ENCODE peak calls at places on chromosomes 11 and 22, in ten cellular contexts. N is prostate gland, R is fibroblast of lung, I is lower lobe of right lung, B is vagina, P is upper lobe of right lung, X is body of pancreas, M is A673, C is kidney, G is heart left ventricle. F is an unnamed sample. For H3K4me1, the result is how much of the 10 kb centered on the place peaks cover.

GRCh38 chr22:38872831-38873248 is 824 bp upstream of the CBX6 start:
- DNase-seq in N (peak), R (peak), I (peak), B (peak), P (peak), X (peak), M (no peak), C (peak), G (peak), F (peak)

GRCh38 chr22:25365491-25366261 is 146.2 kb downstream of the CRYBB2 start:
- DNase-seq in N (no peak), R (no peak), I (peak), B (no peak), P (no peak), X (no peak), M (no peak), C (peak), G (peak), F (no peak)

GRCh38 chr22:28008056-28008455 is 89.0 kb upstream of the PITPNB start:
- DNase-seq in N (no peak), R (no peak), I (no peak), B (no peak), P (no peak), X (no peak), M (no peak), C (no peak), G (no peak), F (no peak)

GRCh38 chr11:87266751-87267150 is 229.0 kb downstream of the TMEM135 start:
- DNase-seq in N (no peak), R (no peak), I (no peak), B (no peak), P (no peak), X (no peak), M (no peak), C (no peak), G (no peak), F (no peak)

GRCh38 chr22:35684270-35684700 is 33.4 kb upstream of the APOL5 start:
- DNase-seq in N (no peak), R (peak), I (no peak), B (no peak), P (no peak), X (peak), M (peak), C (no peak), G (peak), F (no peak)

GRCh38 chr11:75714211-75714610 is 3.4 kb upstream of the MOGAT2 start:
- DNase-seq in N (no peak), R (no peak), I (no peak), B (no peak), P (no peak), X (no peak), M (no peak), C (no peak), G (no peak), F (no peak)

GRCh38 chr22:35445933-35446332 is 46.0 kb downstream of the MCM5 start:
- DNase-seq in N (no peak), R (peak), I (no peak), B (no peak), P (no peak), X (no peak), M (no peak), C (no peak), G (no peak), F (no peak)

GRCh38 chr11:91243630-91244029 is 981.0 kb upstream of the FAT3 start:
- DNase-seq in N (no peak), R (peak), I (no peak), B (no peak), P (no peak), X (no peak), M (peak), C (no peak), G (no peak), F (no peak)

GRCh38 chr11:78453140-78453935 is 35.7 kb upstream of the GAB2 start:
- DNase-seq in N (no peak), R (peak), I (no peak), B (no peak), P (no peak), X (no peak), M (no peak), C (no peak), G (no peak), F (no peak)

GRCh38 chr11:33208150-33208549 is 46.9 kb upstream of the CSTF3 start:
- DNase-seq in N (no peak), R (no peak), I (no peak), B (no peak), P (no peak), X (no peak), M (no peak), C (no peak), G (no peak), F (no peak)

GRCh38 chr11:33211588-33211987 is 45.6 kb upstream of the HIPK3 start:
- DNase-seq in N (no peak), R (no peak), I (no peak), B (no peak), P (no peak), X (no peak), M (peak), C (no peak), G (no peak), F (no peak)

GRCh38 chr11:33214187-33214586 is 43.0 kb upstream of the HIPK3 start:
- DNase-seq in N (no peak), R (no peak), I (no peak), B (no peak), P (no peak), X (no peak), M (no peak), C (no peak), G (no peak), F (no peak)

GRCh38 chr11:33207408-33207985 is 46.2 kb upstream of the CSTF3 start:
- DNase-seq in N (no peak), R (no peak), I (no peak), B (no peak), P (no peak), X (no peak), M (no peak), C (no peak), G (peak), F (no peak)

DNA sequence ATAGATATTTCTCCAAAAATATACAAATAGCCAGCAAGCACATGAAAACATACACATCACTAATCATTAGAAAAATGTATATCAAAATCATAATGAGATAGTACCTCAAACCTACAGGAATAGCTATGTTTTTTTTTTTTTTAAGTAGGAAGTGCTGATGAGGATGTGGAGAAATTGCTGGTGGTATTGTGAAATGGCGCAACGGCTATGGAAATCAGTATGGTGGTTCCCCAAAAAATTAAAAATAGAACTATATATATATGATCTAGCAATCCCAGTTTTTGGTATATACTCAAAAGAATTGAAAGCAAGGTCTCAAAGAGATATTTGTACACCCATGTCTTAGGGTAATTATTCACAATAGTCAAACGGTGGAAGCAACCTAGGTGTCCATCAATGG is 46.0 kb upstream of the HIPK3 start:
- DNase-seq in N (no peak), R (no peak), I (no peak), B (no peak), P (no peak), X (no peak), M (no peak), C (no peak), G (no peak), F (no peak)
- H3K4me1 ChIP-seq in N (under half), R (under half), I (under half), B (under half), P (under half), X (under half), M (under half), C (under half), G (under half), F (under half)

DNA sequence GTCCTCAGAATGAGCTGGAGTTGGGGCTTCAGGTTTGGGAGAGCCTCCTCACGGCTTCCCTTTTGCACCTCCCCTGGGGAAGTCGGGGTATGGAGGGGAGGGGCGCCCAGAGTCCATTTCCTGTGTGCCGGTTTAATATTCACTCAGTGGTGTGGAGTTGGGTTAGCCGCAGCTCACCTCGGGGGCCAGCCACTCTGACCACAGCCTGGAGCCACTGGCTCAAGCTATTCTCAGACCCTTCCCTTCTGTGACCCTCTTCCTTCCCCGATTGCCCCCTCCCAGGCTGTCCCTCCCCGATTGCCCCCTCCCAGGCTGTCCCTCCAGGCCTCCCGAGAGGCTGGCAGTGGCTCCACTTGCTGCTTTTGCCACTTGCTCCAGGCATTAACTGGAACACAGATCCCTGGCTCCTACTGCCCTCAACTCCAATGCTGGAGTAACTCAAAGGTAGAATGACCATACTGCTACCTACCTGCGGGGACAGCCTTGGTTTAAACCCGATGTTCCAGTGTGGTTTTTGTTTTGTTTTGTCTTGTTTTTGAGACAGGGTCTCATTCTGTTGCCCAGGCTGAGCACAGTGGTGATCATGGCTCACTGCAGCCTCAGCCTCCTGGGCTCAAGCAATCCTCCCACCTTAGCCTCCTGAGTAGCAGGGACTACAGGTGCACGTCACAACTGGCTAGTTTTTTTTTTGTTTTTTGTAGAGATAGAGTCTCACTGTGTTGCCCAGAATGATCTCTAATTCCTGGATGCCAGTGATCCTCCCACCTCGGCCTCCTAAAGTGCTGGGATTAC is 29.3 kb downstream of the RPUSD4 start:
- DNase-seq in N (no peak), R (no peak), I (peak), B (no peak), P (no peak), X (no peak), M (no peak), C (no peak), G (no peak), F (no peak)
- TF ChIP-seq CTCF in N (no peak), R (no peak), I (no peak), B (no peak), P (no peak), X (no peak), M (no peak), C (no peak), G (no peak), F (no peak)

DNA sequence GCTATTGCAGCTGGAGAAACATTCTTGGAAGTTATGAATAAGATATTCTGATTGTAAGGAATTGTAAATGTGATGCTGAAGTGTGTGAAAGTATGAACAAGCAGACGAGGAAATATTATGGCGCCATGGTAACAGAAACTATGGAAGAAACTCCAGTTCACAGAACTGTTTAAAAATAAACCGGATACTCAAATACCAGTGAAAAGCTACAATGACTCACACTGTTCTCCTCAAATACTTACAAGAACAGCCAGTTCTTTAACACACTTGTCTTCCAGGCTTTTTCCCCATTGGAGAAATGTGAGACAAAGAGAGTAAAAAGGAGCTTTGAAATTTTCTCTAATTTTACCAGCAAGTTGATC is 76.7 kb upstream of the ARFGAP3 start:
- DNase-seq in N (peak), R (peak), I (no peak), B (no peak), P (no peak), X (no peak), M (no peak), C (no peak), G (no peak), F (no peak)
- H3K4me1 ChIP-seq in N (half or more), R (under half), I (half or more), B (half or more), P (half or more), X (half or more), M (under half), C (under half), G (half or more), F (half or more)

DNA sequence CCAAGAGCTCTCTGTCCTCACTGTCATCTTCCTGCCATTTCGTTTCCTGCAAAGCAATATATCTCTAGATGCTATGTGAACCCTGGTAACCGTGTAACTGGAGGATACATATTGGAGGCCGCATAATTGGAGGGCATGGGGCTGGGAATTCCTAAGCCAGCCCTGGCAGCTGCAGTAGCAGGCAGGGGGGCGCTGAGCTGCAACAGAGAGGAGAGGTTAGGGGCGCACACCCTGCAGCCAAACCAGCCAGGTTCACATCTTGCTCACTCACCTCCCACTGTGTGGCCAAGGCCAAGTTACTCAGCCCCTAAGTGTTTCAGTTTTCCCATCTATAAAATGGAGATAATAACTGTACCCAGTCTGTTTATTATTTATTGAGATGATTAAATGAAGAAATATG is 39.9 kb upstream of the ZBTB16 start:
- DNase-seq in N (no peak), R (no peak), I (no peak), B (no peak), P (no peak), X (no peak), M (no peak), C (no peak), G (no peak), F (no peak)
- TF ChIP-seq CTCF in N (no peak), R (no peak), I (no peak), B (no peak), P (no peak), X (no peak), M (no peak), C (no peak), G (no peak), F (no peak)

DNA sequence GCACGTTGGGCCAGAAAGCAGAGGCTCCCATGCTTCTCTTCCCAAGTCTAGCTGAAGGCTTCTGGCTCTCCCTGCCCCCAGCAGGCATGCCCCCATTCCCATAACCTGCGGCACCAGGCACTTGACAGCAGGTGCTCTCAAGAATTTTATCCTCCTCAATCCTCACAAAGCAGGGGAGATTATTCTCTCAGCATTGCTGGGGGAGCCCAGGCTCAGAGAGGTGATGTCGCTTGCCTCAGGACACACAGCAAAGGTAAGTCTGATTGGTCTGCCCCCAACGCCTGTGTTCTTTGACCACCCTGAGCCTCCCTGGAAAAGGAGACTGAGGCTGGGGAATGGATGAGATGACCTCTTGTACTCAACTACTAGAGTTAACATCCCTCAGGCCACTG is 4.8 kb downstream of the TST start:
- DNase-seq in N (no peak), R (no peak), I (no peak), B (no peak), P (no peak), X (no peak), M (no peak), C (peak), G (no peak), F (no peak)
- H3K4me1 ChIP-seq in N (under half), R (under half), I (under half), B (under half), P (under half), X (half or more), M (under half), C (under half), G (under half), F (under half)

DNA sequence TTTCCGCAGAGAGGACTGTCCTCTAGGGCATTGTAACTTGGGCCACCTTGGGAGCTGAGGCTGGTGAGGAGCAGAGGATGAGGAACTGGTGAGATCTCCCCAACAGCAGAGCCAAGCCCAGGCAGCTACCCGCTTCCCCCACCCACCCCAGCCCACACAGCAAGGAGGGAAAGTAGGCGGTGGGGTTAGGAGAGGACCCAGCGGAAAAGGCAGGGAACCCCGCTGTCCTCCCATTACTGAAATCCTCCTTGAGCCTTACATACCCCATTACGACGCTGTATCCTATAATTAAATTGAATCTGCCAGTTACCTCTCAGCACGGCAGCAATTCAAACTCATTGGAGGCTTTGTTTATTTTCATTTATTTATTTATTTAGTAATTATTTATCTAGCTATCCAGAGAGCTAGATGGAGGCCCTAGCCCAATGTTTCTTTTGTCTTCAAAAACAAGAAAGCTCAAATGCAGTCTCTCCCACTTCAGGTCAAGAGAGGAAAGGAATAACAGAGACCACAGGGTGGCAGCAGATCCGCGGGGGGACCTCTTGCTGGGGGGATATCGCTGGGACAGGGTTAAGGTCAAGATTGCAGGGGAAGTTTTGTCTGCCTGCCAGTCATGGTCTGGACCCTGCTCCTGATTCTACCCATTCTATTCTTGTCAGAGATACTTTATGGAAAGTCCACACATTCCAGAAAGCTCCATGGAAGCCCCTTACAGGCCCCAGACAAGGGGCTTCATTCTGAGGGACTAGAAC is 218.0 kb downstream of the ST3GAL4 start:
- DNase-seq in N (no peak), R (no peak), I (no peak), B (no peak), P (no peak), X (no peak), M (peak), C (no peak), G (no peak), F (no peak)
- TF ChIP-seq CTCF in N (no peak), R (no peak), I (no peak), B (no peak), P (no peak), X (no peak), M (peak), C (no peak), G (no peak), F (no peak)

GRCh38 chr11:21205205-21205604 is 535.8 kb downstream of the NELL1 start:
- DNase-seq in N (no peak), R (no peak), I (no peak), B (no peak), P (no peak), X (no peak), M (no peak), C (no peak), G (no peak), F (no peak)
- H3K4me1 ChIP-seq in N (under half), R (under half), I (under half), B (under half), P (under half), X (under half), M (under half), C (under half), G (under half), F (under half)

GRCh38 chr11:70790671-70791300 is 392.5 kb downstream of the CTTN start:
- DNase-seq in N (no peak), R (no peak), I (peak), B (no peak), P (peak), X (no peak), M (no peak), C (no peak), G (no peak), F (no peak)
- TF ChIP-seq CTCF in N (no peak), R (no peak), I (no peak), B (no peak), P (no peak), X (no peak), M (no peak), C (no peak), G (no peak), F (no peak)

GRCh38 chr11:117872420-117872961 is 4.0 kb downstream of the FXYD6 start:
- DNase-seq in N (no peak), R (no peak), I (no peak), B (peak), P (no peak), X (no peak), M (no peak), C (peak), G (peak), F (no peak)

GRCh38 chr11:117870176-117870952 is 6.1 kb downstream of the FXYD6 start:
- DNase-seq in N (no peak), R (no peak), I (no peak), B (peak), P (no peak), X (peak), M (no peak), C (no peak), G (no peak), F (no peak)

GRCh38 chr11:117871160-117871559 is 5.3 kb downstream of the FXYD6 start:
- DNase-seq in N (no peak), R (no peak), I (no peak), B (peak), P (no peak), X (no peak), M (no peak), C (no peak), G (no peak), F (no peak)

GRCh38 chr11:117872962-117873827 is 3.3 kb downstream of the FXYD6 start:
- DNase-seq in N (no peak), R (no peak), I (no peak), B (peak), P (no peak), X (no peak), M (no peak), C (no peak), G (no peak), F (no peak)

GRCh38 chr11:117871784-117872183 is 4.7 kb downstream of the FXYD6 start:
- DNase-seq in N (no peak), R (no peak), I (no peak), B (peak), P (no peak), X (no peak), M (no peak), C (no peak), G (no peak), F (no peak)
- H3K4me1 ChIP-seq in N (under half), R (under half), I (half or more), B (half or more), P (under half), X (under half), M (under half), C (under half), G (half or more), F (under half)

DNA sequence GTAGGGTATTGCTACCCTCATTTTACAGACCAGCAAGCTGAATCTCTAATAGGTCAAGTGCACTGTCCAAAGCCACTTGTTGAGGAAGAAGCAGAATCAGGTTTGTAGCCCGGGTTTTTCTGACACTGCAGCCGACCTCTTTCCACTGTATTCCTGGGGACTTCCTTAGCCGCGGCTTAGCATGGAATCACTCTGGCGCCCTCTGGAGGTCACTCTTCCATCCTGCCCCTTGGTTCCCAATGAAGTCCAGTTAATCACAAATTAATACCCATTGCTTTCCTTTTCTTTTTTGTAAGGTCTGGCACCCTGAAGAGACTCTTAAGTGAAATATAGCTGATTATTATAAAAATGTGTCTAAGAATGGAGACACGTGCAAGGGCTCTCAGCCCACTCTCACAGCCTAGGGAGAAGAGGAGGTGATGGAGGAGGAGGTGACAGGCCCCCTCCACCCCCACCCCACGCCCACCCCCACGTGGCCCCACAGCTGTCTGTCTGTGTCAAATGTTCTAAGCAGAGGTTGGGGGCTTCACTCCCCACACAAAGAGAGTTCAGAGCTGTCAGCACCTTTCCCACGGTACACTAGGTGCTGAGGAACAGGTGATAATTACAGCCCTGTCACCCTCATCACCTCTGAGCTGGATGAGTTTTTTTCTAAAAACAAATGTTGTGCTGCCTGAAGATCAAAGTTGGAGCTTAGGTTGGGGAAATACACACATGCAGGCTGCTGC is 57.7 kb upstream of the DRD2 start:
- DNase-seq in N (peak), R (peak), I (peak), B (peak), P (peak), X (peak), M (peak), C (peak), G (peak), F (peak)
- TF ChIP-seq CTCF in N (peak), R (peak), I (peak), B (peak), P (peak), X (peak), M (peak), C (peak), G (peak), F (peak)